ENCODE peak calls at places on chromosomes 1 and 21, in eight cellular contexts. One of them, this sample, is unnamed.

GRCh38 chr1:152961201-152961891 is 9.1 kb upstream of the SPRR4 start:
- DNase-seq in heart right ventricle: no peak
- DNase-seq in HL-60: no peak
- DNase-seq in mesothelial cell of epicardium: no peak
- DNase-seq in cardiac fibroblast: no peak
- DNase-seq in lower lobe of right lung: no peak
- DNase-seq in endothelial cell: no peak
- DNase-seq in A549: no peak
- DNase-seq in this sample: no peak

GRCh38 chr1:10943991-10944730 is 68.3 kb upstream of the TARDBP start:
- DNase-seq in heart right ventricle: no peak
- DNase-seq in HL-60: no peak
- DNase-seq in mesothelial cell of epicardium: no peak
- DNase-seq in cardiac fibroblast: peak
- DNase-seq in lower lobe of right lung: peak
- DNase-seq in endothelial cell: no peak
- DNase-seq in A549: no peak
- DNase-seq in this sample: no peak

GRCh38 chr1:8486047-8486446 is 168.1 kb downstream of the SLC45A1 start:
- DNase-seq in heart right ventricle: no peak
- DNase-seq in HL-60: no peak
- DNase-seq in mesothelial cell of epicardium: no peak
- DNase-seq in cardiac fibroblast: no peak
- DNase-seq in lower lobe of right lung: no peak
- DNase-seq in endothelial cell: no peak
- DNase-seq in A549: no peak
- DNase-seq in this sample: no peak

GRCh38 chr21:25079053-25079452 is 528.2 kb downstream of the MRPL39 start:
- DNase-seq in heart right ventricle: no peak
- DNase-seq in HL-60: no peak
- DNase-seq in mesothelial cell of epicardium: no peak
- DNase-seq in cardiac fibroblast: no peak
- DNase-seq in lower lobe of right lung: no peak
- DNase-seq in endothelial cell: no peak
- DNase-seq in A549: no peak
- DNase-seq in this sample: no peak

GRCh38 chr21:17607684-17608083 is 5.0 kb downstream of the BTG3 start:
- DNase-seq in heart right ventricle: no peak
- DNase-seq in HL-60: no peak
- DNase-seq in mesothelial cell of epicardium: no peak
- DNase-seq in cardiac fibroblast: no peak
- DNase-seq in lower lobe of right lung: no peak
- DNase-seq in endothelial cell: no peak
- DNase-seq in A549: no peak
- DNase-seq in this sample: no peak

GRCh38 chr1:37484325-37485051 is 10.1 kb downstream of the ZC3H12A start:
- DNase-seq in heart right ventricle: peak
- DNase-seq in HL-60: no peak
- DNase-seq in mesothelial cell of epicardium: no peak
- DNase-seq in cardiac fibroblast: no peak
- DNase-seq in lower lobe of right lung: no peak
- DNase-seq in endothelial cell: no peak
- DNase-seq in A549: no peak
- DNase-seq in this sample: no peak

GRCh38 chr1:27521336-27522147 is 31.6 kb upstream of the WASF2 start:
- DNase-seq in heart right ventricle: peak
- DNase-seq in HL-60: no peak
- DNase-seq in mesothelial cell of epicardium: no peak
- DNase-seq in cardiac fibroblast: no peak
- DNase-seq in lower lobe of right lung: no peak
- DNase-seq in endothelial cell: no peak
- DNase-seq in A549: no peak
- DNase-seq in this sample: no peak

GRCh38 chr1:8293141-8293540 is 24.8 kb upstream of the SLC45A1 start:
- DNase-seq in heart right ventricle: no peak
- DNase-seq in HL-60: no peak
- DNase-seq in mesothelial cell of epicardium: no peak
- DNase-seq in cardiac fibroblast: no peak
- DNase-seq in lower lobe of right lung: peak
- DNase-seq in endothelial cell: no peak
- DNase-seq in A549: no peak
- DNase-seq in this sample: no peak

GRCh38 chr21:29178936-29179335 is 48.5 kb downstream of the MAP3K7CL start:
- DNase-seq in heart right ventricle: no peak
- DNase-seq in HL-60: no peak
- DNase-seq in mesothelial cell of epicardium: no peak
- DNase-seq in cardiac fibroblast: no peak
- DNase-seq in lower lobe of right lung: no peak
- DNase-seq in endothelial cell: no peak
- DNase-seq in A549: no peak
- DNase-seq in this sample: no peak

GRCh38 chr1:205670611-205671430 is 9.5 kb downstream of the SLC45A3 start:
- DNase-seq in heart right ventricle: no peak
- DNase-seq in HL-60: no peak
- DNase-seq in mesothelial cell of epicardium: no peak
- DNase-seq in cardiac fibroblast: no peak
- DNase-seq in lower lobe of right lung: no peak
- DNase-seq in endothelial cell: no peak
- DNase-seq in A549: no peak
- DNase-seq in this sample: peak

GRCh38 chr21:15005391-15005790 is 59.4 kb downstream of the NRIP1 start:
- DNase-seq in heart right ventricle: no peak
- DNase-seq in HL-60: no peak
- DNase-seq in mesothelial cell of epicardium: no peak
- DNase-seq in cardiac fibroblast: no peak
- DNase-seq in lower lobe of right lung: no peak
- DNase-seq in endothelial cell: no peak
- DNase-seq in A549: no peak
- DNase-seq in this sample: peak

GRCh38 chr1:85700422-85700821 is 7.8 kb downstream of the ZNHIT6 start:
- DNase-seq in heart right ventricle: no peak
- DNase-seq in HL-60: no peak
- DNase-seq in mesothelial cell of epicardium: no peak
- DNase-seq in cardiac fibroblast: no peak
- DNase-seq in lower lobe of right lung: no peak
- DNase-seq in endothelial cell: no peak
- DNase-seq in A549: no peak
- DNase-seq in this sample: no peak

GRCh38 chr1:116710326-116711060 is 43.0 kb upstream of the IGSF3 start:
- DNase-seq in heart right ventricle: no peak
- DNase-seq in HL-60: no peak
- DNase-seq in mesothelial cell of epicardium: no peak
- DNase-seq in cardiac fibroblast: no peak
- DNase-seq in lower lobe of right lung: no peak
- DNase-seq in endothelial cell: no peak
- DNase-seq in A549: no peak
- DNase-seq in this sample: no peak

GRCh38 chr1:28804071-28804470 is 7.9 kb upstream of the OPRD1 start:
- DNase-seq in heart right ventricle: no peak
- DNase-seq in HL-60: no peak
- DNase-seq in mesothelial cell of epicardium: no peak
- DNase-seq in cardiac fibroblast: no peak
- DNase-seq in lower lobe of right lung: no peak
- DNase-seq in endothelial cell: no peak
- DNase-seq in A549: no peak
- DNase-seq in this sample: no peak

GRCh38 chr1:2391385-2392070 is at the start of the genes MORN1 and RER1:
- DNase-seq in heart right ventricle: peak
- DNase-seq in HL-60: peak
- DNase-seq in mesothelial cell of epicardium: peak
- DNase-seq in cardiac fibroblast: peak
- DNase-seq in lower lobe of right lung: peak
- DNase-seq in endothelial cell: peak
- DNase-seq in A549: peak
- DNase-seq in this sample: peak

GRCh38 chr1:107430540-107431228 is 289.8 kb downstream of the NTNG1 start:
- DNase-seq in heart right ventricle: no peak
- DNase-seq in HL-60: peak
- DNase-seq in mesothelial cell of epicardium: no peak
- DNase-seq in cardiac fibroblast: peak
- DNase-seq in lower lobe of right lung: no peak
- DNase-seq in endothelial cell: peak
- DNase-seq in A549: peak
- DNase-seq in this sample: peak

GRCh38 chr1:87327362-87328120 is 1.1 kb upstream of the LMO4 start:
- DNase-seq in heart right ventricle: no peak
- DNase-seq in HL-60: no peak
- DNase-seq in mesothelial cell of epicardium: no peak
- DNase-seq in cardiac fibroblast: no peak
- DNase-seq in lower lobe of right lung: no peak
- DNase-seq in endothelial cell: no peak
- DNase-seq in A549: no peak
- DNase-seq in this sample: no peak

GRCh38 chr1:236168716-236169429 is 26.5 kb downstream of the GPR137B start:
- DNase-seq in heart right ventricle: peak
- DNase-seq in HL-60: no peak
- DNase-seq in mesothelial cell of epicardium: no peak
- DNase-seq in cardiac fibroblast: peak
- DNase-seq in lower lobe of right lung: peak
- DNase-seq in endothelial cell: no peak
- DNase-seq in A549: peak
- DNase-seq in this sample: no peak

DNA sequence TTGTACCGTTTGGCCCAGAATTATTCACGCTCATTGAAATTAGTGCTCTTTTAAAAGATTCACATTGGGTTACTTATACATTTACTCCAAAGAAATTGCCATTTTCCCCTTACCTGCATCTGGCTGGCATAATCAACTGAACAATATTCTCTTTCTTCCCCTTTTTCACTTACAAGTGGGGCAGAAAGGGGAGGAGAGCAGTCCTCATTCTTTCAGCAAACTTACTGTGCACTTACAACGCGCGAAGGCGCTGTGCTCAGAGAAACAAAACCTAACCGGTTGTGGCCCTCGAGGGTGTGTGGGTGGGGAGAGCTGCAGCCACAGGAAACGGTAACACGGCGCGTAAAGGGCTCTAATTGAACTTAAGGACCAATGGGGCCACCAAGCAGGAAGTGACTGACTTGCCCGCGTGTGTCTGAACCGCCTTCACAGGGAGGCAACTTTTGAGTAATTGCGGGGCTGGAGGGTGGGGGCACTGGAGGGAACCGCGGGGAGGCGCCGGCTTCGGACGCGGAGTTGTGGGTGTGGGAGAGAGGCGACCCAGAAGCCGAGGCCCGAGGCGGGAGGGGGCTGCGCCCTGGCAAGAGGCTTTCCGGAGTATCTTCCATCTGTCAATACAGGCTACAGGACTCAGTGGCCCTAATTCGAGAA is 693 bp upstream of the PNRC2 start:
- DNase-seq in heart right ventricle: peak
- DNase-seq in HL-60: peak
- DNase-seq in mesothelial cell of epicardium: peak
- DNase-seq in cardiac fibroblast: peak
- DNase-seq in lower lobe of right lung: peak
- DNase-seq in endothelial cell: peak
- DNase-seq in A549: peak
- DNase-seq in this sample: peak
- TF ChIP-seq CTCF in heart right ventricle: peak
- TF ChIP-seq CTCF in HL-60: peak
- TF ChIP-seq CTCF in mesothelial cell of epicardium: no peak
- TF ChIP-seq CTCF in cardiac fibroblast: peak
- TF ChIP-seq CTCF in lower lobe of right lung: peak
- TF ChIP-seq CTCF in endothelial cell: no peak
- TF ChIP-seq CTCF in A549: no peak
- TF ChIP-seq CTCF in this sample: peak

GRCh38 chr1:158116768-158117167 is 63.9 kb upstream of the CD1D start:
- DNase-seq in heart right ventricle: no peak
- DNase-seq in HL-60: no peak
- DNase-seq in mesothelial cell of epicardium: no peak
- DNase-seq in cardiac fibroblast: no peak
- DNase-seq in lower lobe of right lung: no peak
- DNase-seq in endothelial cell: no peak
- DNase-seq in A549: no peak
- DNase-seq in this sample: no peak

GRCh38 chr1:158115126-158115525 is 65.6 kb upstream of the CD1D start:
- DNase-seq in heart right ventricle: no peak
- DNase-seq in HL-60: no peak
- DNase-seq in mesothelial cell of epicardium: no peak
- DNase-seq in cardiac fibroblast: no peak
- DNase-seq in lower lobe of right lung: no peak
- DNase-seq in endothelial cell: no peak
- DNase-seq in A549: no peak
- DNase-seq in this sample: no peak

GRCh38 chr1:158116311-158116710 is 64.4 kb upstream of the CD1D start:
- DNase-seq in heart right ventricle: no peak
- DNase-seq in HL-60: no peak
- DNase-seq in mesothelial cell of epicardium: no peak
- DNase-seq in cardiac fibroblast: no peak
- DNase-seq in lower lobe of right lung: no peak
- DNase-seq in endothelial cell: no peak
- DNase-seq in A549: no peak
- DNase-seq in this sample: no peak

GRCh38 chr1:158113759-158114127 is 67.0 kb upstream of the CD1D start:
- DNase-seq in heart right ventricle: no peak
- DNase-seq in HL-60: no peak
- DNase-seq in mesothelial cell of epicardium: no peak
- DNase-seq in cardiac fibroblast: no peak
- DNase-seq in lower lobe of right lung: no peak
- DNase-seq in endothelial cell: no peak
- DNase-seq in A549: no peak
- DNase-seq in this sample: no peak

GRCh38 chr1:158112994-158113758 is 67.5 kb upstream of the CD1D start:
- DNase-seq in heart right ventricle: peak
- DNase-seq in HL-60: no peak
- DNase-seq in mesothelial cell of epicardium: no peak
- DNase-seq in cardiac fibroblast: peak
- DNase-seq in lower lobe of right lung: no peak
- DNase-seq in endothelial cell: peak
- DNase-seq in A549: peak
- DNase-seq in this sample: peak
- TF ChIP-seq CTCF in heart right ventricle: peak
- TF ChIP-seq CTCF in HL-60: no peak
- TF ChIP-seq CTCF in mesothelial cell of epicardium: peak
- TF ChIP-seq CTCF in cardiac fibroblast: no peak
- TF ChIP-seq CTCF in lower lobe of right lung: peak
- TF ChIP-seq CTCF in endothelial cell: peak
- TF ChIP-seq CTCF in A549: peak
- TF ChIP-seq CTCF in this sample: peak

GRCh38 chr1:183331095-183331742 is 87.0 kb downstream of the NMNAT2 start:
- DNase-seq in heart right ventricle: no peak
- DNase-seq in HL-60: no peak
- DNase-seq in mesothelial cell of epicardium: peak
- DNase-seq in cardiac fibroblast: no peak
- DNase-seq in lower lobe of right lung: no peak
- DNase-seq in endothelial cell: no peak
- DNase-seq in A549: no peak
- DNase-seq in this sample: no peak
- TF ChIP-seq CTCF in heart right ventricle: no peak
- TF ChIP-seq CTCF in HL-60: no peak
- TF ChIP-seq CTCF in mesothelial cell of epicardium: no peak
- TF ChIP-seq CTCF in cardiac fibroblast: no peak
- TF ChIP-seq CTCF in lower lobe of right lung: no peak
- TF ChIP-seq CTCF in endothelial cell: no peak
- TF ChIP-seq CTCF in A549: no peak
- TF ChIP-seq CTCF in this sample: no peak

DNA sequence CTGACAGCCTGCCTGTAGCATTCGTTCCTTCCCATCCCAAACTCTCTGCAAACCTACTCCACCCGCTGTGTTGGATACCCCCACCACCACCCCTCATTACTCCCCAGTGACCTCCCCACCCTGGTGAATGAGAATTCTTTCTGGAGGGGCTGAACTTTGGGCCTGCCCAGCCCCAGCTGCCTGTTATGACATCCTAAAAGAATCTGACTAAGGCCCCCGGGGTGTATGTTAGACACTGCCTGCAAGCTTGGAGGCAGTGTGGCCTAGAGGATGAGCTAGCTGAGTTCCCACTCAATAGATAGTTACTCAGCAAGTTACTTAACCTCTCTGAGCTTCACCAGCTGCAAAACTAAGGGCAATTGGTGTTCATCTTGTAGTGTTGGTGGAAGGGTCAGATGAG is 110.2 kb upstream of the FGGY start:
- DNase-seq in heart right ventricle: no peak
- DNase-seq in HL-60: no peak
- DNase-seq in mesothelial cell of epicardium: no peak
- DNase-seq in cardiac fibroblast: peak
- DNase-seq in lower lobe of right lung: no peak
- DNase-seq in endothelial cell: no peak
- DNase-seq in A549: no peak
- DNase-seq in this sample: no peak
- TF ChIP-seq CTCF in heart right ventricle: no peak
- TF ChIP-seq CTCF in HL-60: no peak
- TF ChIP-seq CTCF in mesothelial cell of epicardium: no peak
- TF ChIP-seq CTCF in cardiac fibroblast: no peak
- TF ChIP-seq CTCF in lower lobe of right lung: no peak
- TF ChIP-seq CTCF in endothelial cell: no peak
- TF ChIP-seq CTCF in A549: no peak
- TF ChIP-seq CTCF in this sample: no peak

This sample was measured in neural crest cell.